ENCODE peak calls at places on chromosomes 5 and 9, in seven cellular contexts. I is aorta, Z is brain microvascular endothelial cell, P is tibial artery, X is adipocyte, L is pancreas, S is psoas muscle. O is an unnamed sample.
A peak's percentile ranks its signal among the peaks of the same experiment; 100 is the strongest.

GRCh38 chr9:21744874-21745273 is 57.6 kb upstream of the MTAP start:
- DNase-seq in I (no peak), Z (no peak), P (no peak), X (peak; percentile 77), L (no peak), S (no peak), O (peak; percentile 46)

GRCh38 chr5:104498281-104498680 is 935.7 kb upstream of the NUDT12 start:
- DNase-seq in I (no peak), Z (peak; percentile 19), P (no peak), X (peak; percentile 17), L (no peak), S (no peak), O (no peak)

GRCh38 chr5:139391570-139392323 is 2.0 kb upstream of the MZB1 start:
- DNase-seq in I (no peak), Z (no peak), P (no peak), X (no peak), L (peak; percentile 8), S (no peak), O (no peak)

GRCh38 chr5:179149278-179149677 is 89.1 kb downstream of the ZNF354C start:
- DNase-seq in I (peak; percentile 50), Z (no peak), P (no peak), X (no peak), L (no peak), S (no peak), O (no peak)

GRCh38 chr9:135216666-135217431 is 129.4 kb downstream of the OLFM1 start:
- DNase-seq in I (peak; percentile 50), Z (no peak), P (peak; percentile 19), X (no peak), L (peak; percentile 56), S (no peak), O (no peak)

GRCh38 chr5:134583821-134584220 is 48.8 kb downstream of the SAR1B start:
- DNase-seq in I (no peak), Z (no peak), P (no peak), X (no peak), L (peak; percentile 4), S (no peak), O (no peak)

GRCh38 chr5:439181-439580 is 3.8 kb upstream of the EXOC3 start:
- DNase-seq in I (peak; percentile 13), Z (no peak), P (peak; percentile 12), X (no peak), L (no peak), S (no peak), O (no peak)

GRCh38 chr5:25850581-25850980 is 1187.8 kb downstream of the CDH9 start:
- DNase-seq in I (no peak), Z (no peak), P (no peak), X (no peak), L (no peak), S (no peak), O (no peak)

GRCh38 chr5:67530609-67531255 is 334.1 kb upstream of the CD180 start:
- DNase-seq in I (no peak), Z (no peak), P (no peak), X (no peak), L (no peak), S (no peak), O (no peak)

GRCh38 chr5:135887881-135888614 is 7.6 kb downstream of the IL9 start:
- DNase-seq in I (no peak), Z (peak; percentile 29), P (no peak), X (peak; percentile 30), L (no peak), S (no peak), O (no peak)

GRCh38 chr9:98203153-98203552 is 10.7 kb upstream of the CORO2A start:
- DNase-seq in I (no peak), Z (no peak), P (no peak), X (no peak), L (no peak), S (no peak), O (no peak)

GRCh38 chr5:173777149-173777548 is 111.0 kb upstream of the CPEB4 start:
- DNase-seq in I (no peak), Z (no peak), P (no peak), X (no peak), L (no peak), S (no peak), O (no peak)

GRCh38 chr5:36242534-36243144 is 914 bp upstream of the NADK2 start:
- DNase-seq in I (peak; percentile 46), Z (no peak), P (no peak), X (no peak), L (no peak), S (no peak), O (no peak)

GRCh38 chr5:78627175-78627574 is 21.4 kb downstream of the LHFPL2 start:
- DNase-seq in I (no peak), Z (no peak), P (no peak), X (peak; percentile 43), L (peak; percentile 3), S (no peak), O (no peak)

GRCh38 chr5:159548517-159548916 is 218.2 kb upstream of the IL12B start:
- DNase-seq in I (no peak), Z (no peak), P (no peak), X (peak; percentile 43), L (no peak), S (no peak), O (peak; percentile 11)

GRCh38 chr5:40429258-40430111 is 250.2 kb upstream of the PTGER4 start:
- DNase-seq in I (no peak), Z (peak; percentile 21), P (peak; percentile 32), X (no peak), L (no peak), S (no peak), O (no peak)

GRCh38 chr9:737400-738120 is 103.9 kb upstream of the DMRT1 start:
- DNase-seq in I (no peak), Z (no peak), P (no peak), X (no peak), L (no peak), S (no peak), O (no peak)

DNA sequence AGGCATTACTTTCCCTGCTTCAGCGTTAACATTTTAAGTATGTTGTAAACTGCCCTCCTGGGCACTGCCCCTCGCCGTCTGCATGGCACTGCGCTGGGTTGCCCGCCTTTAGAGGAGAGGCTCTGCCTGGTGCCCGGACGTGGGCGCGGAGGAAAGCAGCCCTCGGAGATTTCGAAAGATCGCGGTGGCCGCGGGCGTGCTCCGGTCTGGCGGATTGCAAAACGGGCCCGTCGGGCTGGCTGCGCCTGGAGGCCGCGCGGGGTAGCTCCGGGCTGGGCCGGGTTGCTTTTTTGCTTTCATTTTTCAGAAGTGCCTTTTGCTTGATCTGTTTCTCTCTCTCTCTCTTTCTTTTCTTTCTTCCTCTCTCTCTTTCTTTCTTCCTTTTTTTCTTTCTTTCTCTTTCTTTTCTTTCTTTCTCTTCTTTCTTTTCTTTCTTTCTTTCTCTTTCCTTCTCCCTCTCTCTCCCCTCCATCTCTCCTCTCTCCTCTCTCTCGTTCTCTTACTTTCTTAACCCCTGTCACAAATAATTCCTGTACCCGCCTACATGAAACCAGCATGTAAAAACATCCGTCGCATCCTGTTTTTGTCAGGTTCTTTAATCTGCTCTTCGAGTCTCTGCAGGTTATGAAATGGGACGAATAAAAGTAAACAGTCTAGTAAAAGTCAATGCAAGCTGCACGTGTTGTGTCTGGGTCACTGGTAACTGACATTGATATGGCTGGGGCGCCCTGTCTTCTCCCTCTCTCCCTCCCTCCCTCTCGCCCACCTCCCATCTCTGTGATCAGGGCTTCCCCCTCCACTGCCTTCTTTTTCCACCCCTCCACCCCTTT is 1.7 kb downstream of the FST start:
- DNase-seq in I (peak; percentile 94), Z (peak; percentile 71), P (peak; percentile 77), X (peak; percentile 97), L (peak; percentile 61), S (peak; percentile 85), O (no peak)
- H3K4me3 ChIP-seq in I (peak overlapping the region; percentile 37), Z (peak overlapping the region; percentile 70), P (peak overlapping the region; percentile 59), X (peak overlapping the region; percentile 93), L (peak overlapping the region; percentile 17), S (peak overlapping the region; percentile 71), O (peak overlapping the region; percentile 94)

GRCh38 chr5:141637693-141638419 is 1.1 kb downstream of the RELL2 start:
- DNase-seq in I (peak; percentile 88), Z (peak; percentile 46), P (peak; percentile 49), X (peak; percentile 66), L (peak; percentile 59), S (peak; percentile 65), O (no peak)
- H3K4me3 ChIP-seq in I (peak overlapping the region; percentile 44), Z (peak overlapping the region; percentile 98), P (peak overlapping the region; percentile 84), X (peak overlapping the region; percentile 96), L (peak overlapping the region; percentile 53), S (peak overlapping the region; percentile 86), O (peak overlapping the region; percentile 92)

DNA sequence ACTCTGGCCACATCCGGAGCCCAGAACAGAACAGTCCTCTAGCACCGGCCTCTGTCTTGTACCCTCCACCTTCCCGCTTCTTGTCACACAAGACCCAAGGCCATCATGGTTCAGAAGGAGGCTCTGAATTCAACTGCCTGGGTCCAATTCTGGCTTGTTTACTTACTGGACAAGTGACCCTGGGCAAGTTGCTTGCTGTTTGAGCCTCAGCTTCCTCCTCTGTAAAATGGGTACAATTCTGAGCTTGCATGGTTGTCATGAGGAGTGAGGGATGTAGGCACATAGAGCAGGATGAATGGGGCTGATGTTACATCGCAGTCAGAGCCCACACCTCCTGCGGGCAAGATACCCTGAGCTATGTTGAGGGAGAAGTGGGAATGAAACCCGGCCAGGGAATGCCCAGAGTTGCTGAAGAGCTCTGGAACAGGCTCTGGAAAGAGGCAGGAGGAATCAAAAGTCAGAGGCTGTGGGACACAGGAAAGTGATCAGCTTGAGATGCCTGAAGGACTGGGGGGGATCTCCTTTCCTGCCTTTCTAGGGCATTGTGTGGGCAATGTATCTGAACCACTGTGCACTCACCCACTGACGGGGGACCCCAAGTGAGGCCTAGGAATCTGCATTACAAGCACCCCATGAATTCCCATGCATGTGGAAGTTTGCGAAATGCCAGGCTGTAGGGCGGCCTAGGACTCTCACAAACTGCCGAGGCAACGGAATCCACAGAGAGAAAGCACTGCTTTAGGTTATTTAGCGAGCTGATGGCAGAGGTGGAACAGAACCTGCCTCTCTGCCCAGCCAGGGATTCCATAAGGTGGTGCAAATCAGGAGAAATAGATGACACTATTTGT is 29.4 kb upstream of the IL17B start:
- DNase-seq in I (peak; percentile 53), Z (no peak), P (no peak), X (no peak), L (no peak), S (no peak), O (no peak)
- H3K4me3 ChIP-seq in I (peak overlapping the region; percentile 89), Z (peak overlapping the region; percentile 76), P (peak overlapping the region; percentile 94), X (peak overlapping the region; percentile 84), L (no peak overlapping the region), S (peak overlapping the region; percentile 59), O (peak overlapping the region; percentile 82)

GRCh38 chr5:151739939-151740335 is 18.5 kb downstream of the ATOX1 start:
- DNase-seq in I (no peak), Z (peak; percentile 82), P (no peak), X (peak; percentile 90), L (no peak), S (no peak), O (peak; percentile 93)
- H3K4me3 ChIP-seq in I (no peak overlapping the region), Z (peak overlapping the region; percentile 21), P (no peak overlapping the region), X (peak overlapping the region; percentile 58), L (no peak overlapping the region), S (peak overlapping the region; percentile 5), O (no peak overlapping the region)

DNA sequence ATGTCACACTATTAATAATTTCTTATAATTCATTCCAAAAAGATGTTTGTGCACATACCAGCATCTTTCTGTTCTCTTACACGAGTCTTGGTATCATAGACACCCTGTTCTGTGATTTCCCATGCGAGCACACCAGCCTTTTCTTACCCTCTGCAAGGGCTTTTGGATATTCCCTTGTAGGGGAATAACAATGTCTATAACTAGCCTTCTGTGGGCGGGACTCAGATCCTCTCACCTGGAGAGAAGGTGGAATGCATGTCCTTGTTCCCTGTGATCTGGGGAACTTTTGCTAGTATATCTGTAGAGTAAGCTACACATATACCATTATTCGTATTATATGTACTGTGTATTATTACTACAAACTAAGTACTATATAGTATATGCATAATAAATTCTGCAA is 44.8 kb downstream of the EHMT1 start:
- DNase-seq in I (no peak), Z (no peak), P (no peak), X (no peak), L (no peak), S (no peak), O (no peak)
- H3K4me3 ChIP-seq in I (no peak overlapping the region), Z (no peak overlapping the region), P (no peak overlapping the region), X (no peak overlapping the region), L (no peak overlapping the region), S (no peak overlapping the region), O (no peak overlapping the region)